ENCODE peak calls at places on chromosomes 12 and 14, in eight cellular contexts. One of them, this sample, is unnamed.

GRCh38 chr14:62053188-62053587 is 291.0 kb downstream of the SNAPC1 start:
- DNase-seq in IMR-90: no peak
- DNase-seq in HCT116: no peak
- DNase-seq in breast epithelium: no peak
- DNase-seq in left ventricle myocardium inferior: no peak
- DNase-seq in GM23248: no peak
- DNase-seq in H1: no peak
- DNase-seq in small intestine: no peak
- DNase-seq in this sample: no peak

GRCh38 chr12:98696036-98696646 is 51.1 kb downstream of the APAF1 start:
- DNase-seq in H1: peak; percentile 48
- DNase-seq in breast epithelium: no peak
- DNase-seq in small intestine: no peak
- DNase-seq in GM23248: no peak
- DNase-seq in left ventricle myocardium inferior: no peak
- DNase-seq in HCT116: no peak
- DNase-seq in IMR-90: peak; percentile 9
- DNase-seq in this sample: no peak

GRCh38 chr14:100868621-100869370 is 34.7 kb downstream of the RTL1 start:
- DNase-seq in H1: no peak
- DNase-seq in small intestine: no peak
- DNase-seq in GM23248: no peak
- DNase-seq in breast epithelium: no peak
- DNase-seq in left ventricle myocardium inferior: peak; percentile 8
- DNase-seq in IMR-90: no peak
- DNase-seq in HCT116: no peak
- DNase-seq in this sample: no peak

GRCh38 chr14:103868242-103868897 is 21.0 kb upstream of the PPP1R13B start:
- DNase-seq in HCT116: no peak
- DNase-seq in H1: no peak
- DNase-seq in IMR-90: no peak
- DNase-seq in small intestine: no peak
- DNase-seq in breast epithelium: no peak
- DNase-seq in left ventricle myocardium inferior: no peak
- DNase-seq in GM23248: no peak
- DNase-seq in this sample: peak; percentile 18

GRCh38 chr12:6643569-6644256 is 3.5 kb downstream of the ACRBP start:
- DNase-seq in left ventricle myocardium inferior: no peak
- DNase-seq in H1: no peak
- DNase-seq in small intestine: no peak
- DNase-seq in breast epithelium: no peak
- DNase-seq in HCT116: no peak
- DNase-seq in IMR-90: no peak
- DNase-seq in GM23248: no peak
- DNase-seq in this sample: no peak

GRCh38 chr14:79629372-79629771 is 581.9 kb downstream of the DIO2 start:
- DNase-seq in small intestine: no peak
- DNase-seq in H1: no peak
- DNase-seq in HCT116: no peak
- DNase-seq in left ventricle myocardium inferior: no peak
- DNase-seq in GM23248: no peak
- DNase-seq in breast epithelium: no peak
- DNase-seq in IMR-90: no peak
- DNase-seq in this sample: no peak

GRCh38 chr14:89566180-89566579 is 149.1 kb upstream of the FOXN3 start:
- DNase-seq in breast epithelium: no peak
- DNase-seq in left ventricle myocardium inferior: no peak
- DNase-seq in HCT116: no peak
- DNase-seq in IMR-90: no peak
- DNase-seq in small intestine: no peak
- DNase-seq in GM23248: no peak
- DNase-seq in H1: no peak
- DNase-seq in this sample: no peak

GRCh38 chr14:32109676-32110075 is 32.6 kb downstream of the ARHGAP5 start:
- DNase-seq in GM23248: peak; percentile 89
- DNase-seq in H1: no peak
- DNase-seq in small intestine: no peak
- DNase-seq in IMR-90: peak; percentile 86
- DNase-seq in HCT116: no peak
- DNase-seq in left ventricle myocardium inferior: no peak
- DNase-seq in breast epithelium: no peak
- DNase-seq in this sample: no peak

GRCh38 chr12:98419101-98419794 is 96.1 kb upstream of the TMPO start:
- DNase-seq in small intestine: no peak
- DNase-seq in breast epithelium: peak; percentile 21
- DNase-seq in left ventricle myocardium inferior: no peak
- DNase-seq in H1: no peak
- DNase-seq in HCT116: no peak
- DNase-seq in GM23248: peak; percentile 6
- DNase-seq in IMR-90: no peak
- DNase-seq in this sample: no peak

GRCh38 chr12:113152196-113152834 is 2.8 kb downstream of the CFAP73 start:
- DNase-seq in IMR-90: no peak
- DNase-seq in breast epithelium: no peak
- DNase-seq in small intestine: no peak
- DNase-seq in HCT116: no peak
- DNase-seq in GM23248: no peak
- DNase-seq in H1: no peak
- DNase-seq in left ventricle myocardium inferior: no peak
- DNase-seq in this sample: no peak

GRCh38 chr12:71636704-71637115 is 26.9 kb downstream of the ZFC3H1 start:
- DNase-seq in H1: no peak
- DNase-seq in small intestine: peak; percentile 61
- DNase-seq in GM23248: peak; percentile 86
- DNase-seq in breast epithelium: no peak
- DNase-seq in IMR-90: peak; percentile 72
- DNase-seq in left ventricle myocardium inferior: no peak
- DNase-seq in HCT116: peak; percentile 57
- DNase-seq in this sample: no peak

GRCh38 chr12:111438501-111438900 is 32.8 kb downstream of the SH2B3 start:
- DNase-seq in breast epithelium: no peak
- DNase-seq in HCT116: no peak
- DNase-seq in H1: no peak
- DNase-seq in small intestine: no peak
- DNase-seq in IMR-90: peak; percentile 51
- DNase-seq in left ventricle myocardium inferior: no peak
- DNase-seq in GM23248: peak; percentile 56
- DNase-seq in this sample: no peak

GRCh38 chr12:41096797-41097196 is 91.3 kb upstream of the PDZRN4 start:
- DNase-seq in HCT116: no peak
- DNase-seq in small intestine: no peak
- DNase-seq in breast epithelium: no peak
- DNase-seq in H1: no peak
- DNase-seq in IMR-90: no peak
- DNase-seq in left ventricle myocardium inferior: no peak
- DNase-seq in GM23248: no peak
- DNase-seq in this sample: no peak

GRCh38 chr14:76948213-76948947 is 80.1 kb downstream of the IRF2BPL start:
- DNase-seq in small intestine: peak; percentile 59
- DNase-seq in GM23248: no peak
- DNase-seq in H1: no peak
- DNase-seq in HCT116: no peak
- DNase-seq in breast epithelium: no peak
- DNase-seq in IMR-90: no peak
- DNase-seq in left ventricle myocardium inferior: no peak
- DNase-seq in this sample: no peak

GRCh38 chr12:89160716-89161123 is 191.6 kb downstream of the DUSP6 start:
- DNase-seq in GM23248: peak; percentile 92
- DNase-seq in breast epithelium: no peak
- DNase-seq in HCT116: no peak
- DNase-seq in left ventricle myocardium inferior: peak; percentile 67
- DNase-seq in small intestine: peak; percentile 26
- DNase-seq in H1: no peak
- DNase-seq in IMR-90: peak; percentile 88
- DNase-seq in this sample: peak; percentile 71

GRCh38 chr14:22252591-22253178 is 336.3 kb downstream of the DAD1 start:
- DNase-seq in breast epithelium: no peak
- DNase-seq in left ventricle myocardium inferior: no peak
- DNase-seq in H1: no peak
- DNase-seq in IMR-90: peak; percentile 14
- DNase-seq in GM23248: peak; percentile 1
- DNase-seq in HCT116: no peak
- DNase-seq in small intestine: no peak
- DNase-seq in this sample: no peak

GRCh38 chr12:9870311-9870866 is 1.2 kb upstream of the CLEC2B start:
- DNase-seq in IMR-90: no peak
- DNase-seq in left ventricle myocardium inferior: no peak
- DNase-seq in breast epithelium: no peak
- DNase-seq in HCT116: no peak
- DNase-seq in GM23248: peak; percentile 31
- DNase-seq in H1: no peak
- DNase-seq in small intestine: no peak
- DNase-seq in this sample: no peak

GRCh38 chr12:83432176-83432719 is 745.5 kb downstream of the TMTC2 start:
- DNase-seq in left ventricle myocardium inferior: no peak
- DNase-seq in H1: no peak
- DNase-seq in HCT116: no peak
- DNase-seq in small intestine: no peak
- DNase-seq in GM23248: no peak
- DNase-seq in breast epithelium: no peak
- DNase-seq in IMR-90: no peak
- DNase-seq in this sample: peak; percentile 9

GRCh38 chr14:30974628-30975027 is 50.8 kb upstream of the AP4S1 start:
- DNase-seq in small intestine: no peak
- DNase-seq in HCT116: no peak
- DNase-seq in IMR-90: peak; percentile 34
- DNase-seq in breast epithelium: no peak
- DNase-seq in H1: no peak
- DNase-seq in GM23248: peak; percentile 68
- DNase-seq in left ventricle myocardium inferior: no peak
- DNase-seq in this sample: no peak

DNA sequence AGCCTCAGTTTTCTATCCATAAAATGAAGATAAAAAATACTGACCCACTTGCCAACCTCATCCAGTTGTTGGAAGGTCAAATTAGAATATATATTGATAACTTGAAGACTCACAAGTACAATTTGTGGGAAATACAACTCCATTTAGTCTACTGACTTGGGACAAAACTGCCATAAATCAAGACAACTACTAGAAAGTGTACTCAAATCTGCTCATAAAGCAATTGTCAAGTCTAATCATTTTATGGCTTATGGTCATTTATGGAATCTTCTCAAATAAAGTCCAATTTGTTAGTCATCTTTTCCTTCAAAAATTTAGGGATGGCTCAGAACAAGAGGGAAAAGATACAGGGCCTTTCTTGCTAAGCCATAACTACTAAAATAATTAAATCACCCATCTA is 7.0 kb downstream of the BTG1 start:
- DNase-seq in IMR-90: no peak
- DNase-seq in breast epithelium: no peak
- DNase-seq in left ventricle myocardium inferior: no peak
- DNase-seq in small intestine: no peak
- DNase-seq in H1: no peak
- DNase-seq in GM23248: no peak
- DNase-seq in HCT116: no peak
- DNase-seq in this sample: no peak
- H3K4me1 ChIP-seq in IMR-90: peaks cover 18% of the 10 kb centered on the region
- H3K4me1 ChIP-seq in breast epithelium: peaks cover 7% of the 10 kb centered on the region
- H3K4me1 ChIP-seq in left ventricle myocardium inferior: peaks cover 99% of the 10 kb centered on the region
- H3K4me1 ChIP-seq in small intestine: peaks cover 25% of the 10 kb centered on the region
- H3K4me1 ChIP-seq in H1: peaks cover 1% of the 10 kb centered on the region
- H3K4me1 ChIP-seq in GM23248: peaks cover 94% of the 10 kb centered on the region
- H3K4me1 ChIP-seq in HCT116: peaks cover under 1% of the 10 kb centered on the region
- H3K4me1 ChIP-seq in this sample: peaks cover 10% of the 10 kb centered on the region

GRCh38 chr14:68951800-68952540 is 27.1 kb downstream of the ACTN1 start:
- DNase-seq in left ventricle myocardium inferior: peak; percentile 56
- DNase-seq in GM23248: no peak
- DNase-seq in small intestine: no peak
- DNase-seq in HCT116: no peak
- DNase-seq in breast epithelium: no peak
- DNase-seq in H1: no peak
- DNase-seq in IMR-90: no peak
- DNase-seq in this sample: peak; percentile 76
- H3K27ac ChIP-seq in left ventricle myocardium inferior: peak overlapping the region; percentile 88
- H3K27ac ChIP-seq in GM23248: peak overlapping the region; percentile 95
- H3K27ac ChIP-seq in small intestine: no peak overlapping the region
- H3K27ac ChIP-seq in HCT116: peak overlapping the region; percentile 81
- H3K27ac ChIP-seq in breast epithelium: peak overlapping the region; percentile 83
- H3K27ac ChIP-seq in H1: no peak overlapping the region
- H3K27ac ChIP-seq in IMR-90: peak overlapping the region; percentile 76
- H3K27ac ChIP-seq in this sample: peak overlapping the region; percentile 94

GRCh38 chr12:50574621-50575348 is 70.0 kb downstream of the DIP2B start:
- DNase-seq in left ventricle myocardium inferior: no peak
- DNase-seq in H1: no peak
- DNase-seq in breast epithelium: peak; percentile 36
- DNase-seq in IMR-90: peak; percentile 32
- DNase-seq in GM23248: peak; percentile 66
- DNase-seq in HCT116: no peak
- DNase-seq in small intestine: no peak
- DNase-seq in this sample: no peak

GRCh38 chr12:50572760-50573159 is 68.0 kb downstream of the DIP2B start:
- DNase-seq in HCT116: no peak
- DNase-seq in GM23248: peak; percentile 44
- DNase-seq in small intestine: no peak
- DNase-seq in IMR-90: no peak
- DNase-seq in H1: no peak
- DNase-seq in breast epithelium: no peak
- DNase-seq in left ventricle myocardium inferior: no peak
- DNase-seq in this sample: no peak

GRCh38 chr12:50572275-50572674 is 67.5 kb downstream of the DIP2B start:
- DNase-seq in HCT116: no peak
- DNase-seq in breast epithelium: peak; percentile 44
- DNase-seq in GM23248: peak; percentile 94
- DNase-seq in IMR-90: peak; percentile 89
- DNase-seq in small intestine: peak; percentile 12
- DNase-seq in left ventricle myocardium inferior: no peak
- DNase-seq in H1: no peak
- DNase-seq in this sample: no peak

GRCh38 chr12:50569876-50570275 is 65.1 kb downstream of the DIP2B start:
- DNase-seq in small intestine: no peak
- DNase-seq in H1: no peak
- DNase-seq in left ventricle myocardium inferior: no peak
- DNase-seq in HCT116: no peak
- DNase-seq in GM23248: peak; percentile 58
- DNase-seq in IMR-90: peak; percentile 33
- DNase-seq in breast epithelium: no peak
- DNase-seq in this sample: no peak

GRCh38 chr12:50573271-50573670 is 68.5 kb downstream of the DIP2B start:
- DNase-seq in left ventricle myocardium inferior: no peak
- DNase-seq in small intestine: no peak
- DNase-seq in IMR-90: no peak
- DNase-seq in HCT116: no peak
- DNase-seq in breast epithelium: no peak
- DNase-seq in H1: no peak
- DNase-seq in GM23248: no peak
- DNase-seq in this sample: no peak
- H3K4me1 ChIP-seq in left ventricle myocardium inferior: peaks cover 64% of the 10 kb centered on the region
- H3K4me1 ChIP-seq in small intestine: peaks cover 13% of the 10 kb centered on the region
- H3K4me1 ChIP-seq in IMR-90: peaks cover 25% of the 10 kb centered on the region
- H3K4me1 ChIP-seq in HCT116: no peaks in the 10 kb centered on the region
- H3K4me1 ChIP-seq in breast epithelium: peaks cover 15% of the 10 kb centered on the region
- H3K4me1 ChIP-seq in H1: no peaks in the 10 kb centered on the region
- H3K4me1 ChIP-seq in GM23248: peaks cover 61% of the 10 kb centered on the region
- H3K4me1 ChIP-seq in this sample: peaks cover 13% of the 10 kb centered on the region

DNA sequence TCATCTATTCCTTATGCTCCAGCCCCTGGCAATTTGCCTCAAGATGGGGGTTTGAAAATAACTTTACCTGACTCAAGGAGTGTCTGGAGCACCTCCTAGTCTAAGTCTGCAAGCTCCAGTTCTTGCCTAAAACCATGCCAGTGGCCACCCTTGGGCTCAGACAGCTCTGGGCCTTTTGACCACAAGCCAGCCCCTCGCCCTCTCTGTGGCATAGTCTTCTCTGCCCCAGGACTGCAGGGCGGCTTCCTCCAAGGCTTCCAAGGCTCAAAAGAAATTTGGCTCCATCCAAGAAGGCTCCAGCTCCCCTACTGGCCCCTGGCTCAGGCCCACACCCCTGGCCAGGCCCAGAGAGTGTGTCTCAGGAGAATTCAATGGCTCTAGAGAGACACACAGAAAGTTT is 14.8 kb downstream of the ACVRL1 start:
- DNase-seq in HCT116: no peak
- DNase-seq in IMR-90: no peak
- DNase-seq in H1: no peak
- DNase-seq in small intestine: no peak
- DNase-seq in left ventricle myocardium inferior: no peak
- DNase-seq in GM23248: no peak
- DNase-seq in breast epithelium: no peak
- DNase-seq in this sample: no peak
- H3K27ac ChIP-seq in HCT116: no peak overlapping the region
- H3K27ac ChIP-seq in IMR-90: peak overlapping the region; percentile 35
- H3K27ac ChIP-seq in H1: no peak overlapping the region
- H3K27ac ChIP-seq in small intestine: no peak overlapping the region
- H3K27ac ChIP-seq in left ventricle myocardium inferior: peak overlapping the region; percentile 82
- H3K27ac ChIP-seq in GM23248: peak overlapping the region; percentile 19
- H3K27ac ChIP-seq in breast epithelium: peak overlapping the region; percentile 68
- H3K27ac ChIP-seq in this sample: peak overlapping the region; percentile 71